ENCODE peak calls at places on chromosome 19, in ten cellular contexts. A is mucosa of descending colon, F is uterus, C is breast epithelium, S is PC-9, M is cardiac muscle cell, D is transverse colon, Q is upper lobe of left lung, L is tibial artery, T is spleen. O is an unnamed sample. For H3K36me3 and H3K4me1, the result is how much of the 10 kb centered on the place peaks cover.

GRCh38 chr19:4577020-4577782 is 17.7 kb upstream of the SEMA6B start:
- DNase-seq in A (no peak), F (no peak), C (no peak), S (no peak), M (no peak), D (no peak), Q (no peak), L (no peak), T (no peak), O (no peak)

GRCh38 chr19:11475861-11476260 is 5.0 kb downstream of the ELAVL3 start:
- DNase-seq in A (no peak), F (no peak), C (no peak), S (no peak), M (no peak), D (no peak), Q (no peak), L (no peak), T (no peak), O (no peak)

GRCh38 chr19:18418725-18419194 is 438 bp upstream of the SSBP4 start:
- DNase-seq in A (peak), F (no peak), C (no peak), S (no peak), M (no peak), D (peak), Q (peak), L (peak), T (peak), O (peak)

GRCh38 chr19:2425622-2426581 is 1.5 kb downstream of the TIMM13 start:
- DNase-seq in A (no peak), F (no peak), C (no peak), S (no peak), M (no peak), D (no peak), Q (no peak), L (no peak), T (peak), O (no peak)

GRCh38 chr19:54461201-54462071 is 2.1 kb downstream of the LENG9 start:
- DNase-seq in A (peak), F (no peak), C (no peak), S (no peak), M (no peak), D (no peak), Q (peak), L (no peak), T (peak), O (no peak)

GRCh38 chr19:53057904-53058579 is 13.5 kb downstream of the ERVV-2 start:
- DNase-seq in A (no peak), F (no peak), C (no peak), S (peak), M (peak), D (no peak), Q (peak), L (no peak), T (no peak), O (no peak)

GRCh38 chr19:4474504-4475136 is 2.5 kb downstream of the HDGFL2 start:
- DNase-seq in A (no peak), F (no peak), C (no peak), S (no peak), M (peak), D (no peak), Q (no peak), L (no peak), T (no peak), O (no peak)

GRCh38 chr19:50537769-50538230 is 24.1 kb upstream of the ASPDH start:
- DNase-seq in A (peak), F (no peak), C (no peak), S (peak), M (peak), D (peak), Q (peak), L (peak), T (peak), O (peak)

GRCh38 chr19:52398091-52398461 is 427 bp downstream of the ZNF528 start:
- DNase-seq in A (no peak), F (no peak), C (no peak), S (no peak), M (peak), D (peak), Q (no peak), L (no peak), T (no peak), O (no peak)

GRCh38 chr19:37466798-37467607 is at the start of gene ZNF569:
- DNase-seq in A (peak), F (peak), C (peak), S (peak), M (peak), D (peak), Q (peak), L (peak), T (peak), O (peak)

GRCh38 chr19:47492571-47493377 is 8.8 kb upstream of the KPTN start:
- DNase-seq in A (peak), F (no peak), C (no peak), S (no peak), M (no peak), D (no peak), Q (no peak), L (no peak), T (no peak), O (no peak)

GRCh38 chr19:56263319-56263718 is 9.2 kb upstream of the EDDM13 start:
- DNase-seq in A (no peak), F (no peak), C (no peak), S (no peak), M (no peak), D (no peak), Q (no peak), L (no peak), T (no peak), O (no peak)

GRCh38 chr19:29321116-29321515 is 108.2 kb upstream of the UQCRFS1 start:
- DNase-seq in A (no peak), F (no peak), C (no peak), S (no peak), M (no peak), D (no peak), Q (no peak), L (no peak), T (no peak), O (no peak)

GRCh38 chr19:6510618-6511017 is 8.5 kb upstream of the TUBB4A start:
- DNase-seq in A (no peak), F (no peak), C (no peak), S (no peak), M (no peak), D (no peak), Q (no peak), L (no peak), T (no peak), O (no peak)

GRCh38 chr19:10187315-10187714 is 7.4 kb downstream of the DNMT1 start:
- DNase-seq in A (no peak), F (no peak), C (no peak), S (no peak), M (no peak), D (no peak), Q (no peak), L (no peak), T (no peak), O (no peak)
- H3K36me3 ChIP-seq in A (under half), F (under half), C (under half), S (under half), M (under half), D (under half), Q (under half), L (under half), T (half or more), O (under half)

GRCh38 chr19:1410789-1411188 is 3.4 kb downstream of the DAZAP1 start:
- DNase-seq in A (no peak), F (no peak), C (no peak), S (no peak), M (no peak), D (no peak), Q (peak), L (no peak), T (no peak), O (no peak)

GRCh38 chr19:1409204-1410005 is 2.0 kb downstream of the DAZAP1 start:
- DNase-seq in A (no peak), F (no peak), C (no peak), S (no peak), M (no peak), D (no peak), Q (peak), L (no peak), T (no peak), O (no peak)

GRCh38 chr19:1408300-1409203 is 1.2 kb downstream of the DAZAP1 start:
- DNase-seq in A (peak), F (peak), C (no peak), S (peak), M (peak), D (peak), Q (peak), L (peak), T (peak), O (peak)

GRCh38 chr19:1411255-1412191 is 4.1 kb downstream of the DAZAP1 start:
- DNase-seq in A (peak), F (no peak), C (no peak), S (no peak), M (no peak), D (peak), Q (peak), L (peak), T (no peak), O (peak)

GRCh38 chr19:1410136-1410786 is 2.9 kb downstream of the DAZAP1 start:
- DNase-seq in A (peak), F (no peak), C (no peak), S (no peak), M (no peak), D (no peak), Q (peak), L (no peak), T (no peak), O (no peak)
- H3K4me1 ChIP-seq in A (under half), F (under half), C (under half), S (under half), M (under half), D (half or more), Q (half or more), L (under half), T (half or more), O (half or more)

DNA sequence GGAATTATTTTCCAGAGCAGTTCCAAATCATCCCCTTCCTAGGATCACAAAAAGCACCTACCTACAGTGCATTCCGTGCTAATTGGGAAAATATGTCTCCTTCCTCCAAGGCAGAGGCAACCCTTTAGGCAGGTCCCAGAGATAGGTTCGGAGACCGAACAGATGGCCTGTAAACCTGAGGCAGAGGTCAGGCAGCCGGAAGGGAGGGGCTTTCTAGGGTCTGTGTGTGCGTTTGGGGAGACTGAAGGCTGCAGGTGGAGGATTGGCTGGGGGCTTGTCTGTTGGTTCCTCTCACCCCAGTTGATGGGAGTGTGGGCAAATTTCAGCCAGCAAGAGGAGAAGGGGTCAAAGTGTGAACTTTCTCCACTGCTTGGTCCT is 7.1 kb downstream of the KCNN4 start:
- DNase-seq in A (no peak), F (no peak), C (no peak), S (no peak), M (no peak), D (no peak), Q (no peak), L (no peak), T (no peak), O (no peak)
- H3K4me3 ChIP-seq in A (no peak), F (no peak), C (no peak), S (no peak), M (no peak), D (no peak), Q (no peak), L (no peak), T (no peak), O (no peak)

GRCh38 chr19:7983995-7984837 is 21.2 kb downstream of the ELAVL1 start:
- DNase-seq in A (peak), F (no peak), C (peak), S (no peak), M (no peak), D (no peak), Q (no peak), L (no peak), T (peak), O (no peak)

GRCh38 chr19:7982103-7982502 is 23.3 kb downstream of the ELAVL1 start:
- DNase-seq in A (no peak), F (no peak), C (no peak), S (no peak), M (no peak), D (no peak), Q (no peak), L (no peak), T (peak), O (no peak)

GRCh38 chr19:7982651-7983099 is 22.8 kb downstream of the ELAVL1 start:
- DNase-seq in A (peak), F (no peak), C (no peak), S (no peak), M (no peak), D (no peak), Q (no peak), L (no peak), T (peak), O (no peak)

GRCh38 chr19:7981661-7982060 is 23.8 kb downstream of the ELAVL1 start:
- DNase-seq in A (peak), F (no peak), C (no peak), S (no peak), M (no peak), D (no peak), Q (no peak), L (no peak), T (peak), O (no peak)

DNA sequence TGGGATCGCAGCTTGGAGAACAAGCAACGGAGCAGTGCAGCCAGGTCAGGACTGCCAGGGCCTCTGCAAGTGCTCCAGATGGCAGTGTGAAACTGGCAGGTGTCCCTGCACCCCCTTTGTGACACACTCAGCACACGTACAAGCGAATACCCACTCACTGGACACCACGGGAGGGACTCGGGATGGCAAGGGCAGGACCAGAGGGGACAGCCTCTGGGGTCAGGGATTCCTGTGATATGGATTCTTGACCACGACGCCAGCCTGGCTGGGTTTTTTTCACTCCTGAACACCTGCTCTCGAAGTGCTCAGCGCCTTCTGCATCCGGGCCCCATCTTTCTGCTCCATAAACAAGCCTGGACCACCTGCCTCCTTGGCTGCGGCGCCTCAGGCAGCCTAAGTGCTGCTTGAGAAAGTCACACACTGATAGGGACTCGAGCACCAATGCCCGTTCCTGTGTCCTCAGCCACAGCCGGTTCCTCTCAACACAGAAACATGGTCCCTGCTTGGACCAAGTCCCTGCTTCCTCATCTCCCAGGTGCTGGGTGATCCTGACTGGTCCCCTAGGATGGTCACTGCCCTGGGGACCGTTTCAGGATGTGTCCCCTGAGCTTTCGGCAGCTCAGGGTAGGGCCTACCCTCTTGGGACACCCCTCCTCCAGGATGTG is 22.0 kb downstream of the ELAVL1 start:
- DNase-seq in A (peak), F (no peak), C (no peak), S (no peak), M (no peak), D (no peak), Q (no peak), L (no peak), T (peak), O (no peak)
- H3K36me3 ChIP-seq in A (under half), F (under half), C (under half), S (under half), M (half or more), D (under half), Q (under half), L (half or more), T (half or more), O (half or more)

GRCh38 chr19:57947419-57948134 is at the start of gene ZNF256:
- DNase-seq in A (peak), F (peak), C (peak), S (peak), M (peak), D (peak), Q (peak), L (peak), T (peak), O (peak)
- H3K4me1 ChIP-seq in A (under half), F (under half), C (under half), S (under half), M (under half), D (under half), Q (under half), L (under half), T (under half), O (under half)

GRCh38 chr19:44603201-44603945 is 10.0 kb upstream of the IGSF23 start:
- DNase-seq in A (no peak), F (no peak), C (no peak), S (no peak), M (no peak), D (no peak), Q (no peak), L (no peak), T (no peak), O (no peak)
- H3K4me3 ChIP-seq in A (no peak), F (no peak), C (no peak), S (no peak), M (no peak), D (no peak), Q (no peak), L (no peak), T (no peak), O (no peak)

GRCh38 chr19:15120135-15121026 is 13.2 kb downstream of the SYDE1 start:
- DNase-seq in A (no peak), F (no peak), C (no peak), S (no peak), M (no peak), D (no peak), Q (no peak), L (no peak), T (no peak), O (no peak)

GRCh38 chr19:15115762-15116615 is 8.8 kb downstream of the SYDE1 start:
- DNase-seq in A (no peak), F (no peak), C (no peak), S (no peak), M (no peak), D (no peak), Q (no peak), L (no peak), T (no peak), O (no peak)

GRCh38 chr19:15116856-15117255 is 9.7 kb downstream of the SYDE1 start:
- DNase-seq in A (no peak), F (no peak), C (no peak), S (no peak), M (no peak), D (no peak), Q (no peak), L (no peak), T (no peak), O (no peak)

GRCh38 chr19:15118248-15118647 is 11.0 kb downstream of the SYDE1 start:
- DNase-seq in A (no peak), F (no peak), C (no peak), S (peak), M (no peak), D (no peak), Q (no peak), L (no peak), T (no peak), O (no peak)

DNA sequence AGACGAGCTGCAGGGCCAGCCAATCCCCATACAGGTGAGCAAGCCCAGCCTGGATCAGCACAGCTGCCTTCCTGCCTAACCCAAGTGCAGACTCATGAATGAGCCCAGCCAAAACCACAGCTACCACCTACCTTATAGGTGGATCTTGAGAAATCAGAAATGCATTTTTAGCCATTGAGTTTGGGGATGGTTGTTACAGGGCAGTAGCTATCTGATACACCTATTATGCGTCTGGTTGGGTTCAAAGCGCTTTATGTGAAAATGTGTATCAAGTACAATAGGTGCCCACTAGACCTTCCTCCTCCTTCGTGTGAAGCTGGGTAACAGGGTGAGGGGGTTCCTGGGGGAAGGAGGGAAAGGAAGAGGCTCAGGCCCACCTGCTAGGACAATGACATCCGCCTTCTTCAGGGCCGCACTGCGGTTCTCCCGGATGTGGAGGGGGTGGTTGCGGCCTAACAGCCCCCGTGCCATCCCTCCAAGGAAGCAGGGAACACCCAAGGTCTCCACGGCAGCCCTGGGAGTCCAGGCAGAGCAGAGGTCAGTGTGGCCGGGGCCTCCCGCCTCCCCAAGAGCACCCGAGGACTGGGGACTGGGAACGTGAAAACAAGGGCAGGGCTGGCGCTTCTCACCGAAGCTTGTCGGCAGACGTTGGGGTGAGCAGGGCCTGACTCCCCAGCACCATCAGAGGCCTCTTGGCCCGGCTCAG is 11.7 kb downstream of the SYDE1 start:
- DNase-seq in A (no peak), F (no peak), C (no peak), S (no peak), M (no peak), D (no peak), Q (no peak), L (no peak), T (no peak), O (no peak)
- H3K36me3 ChIP-seq in A (under half), F (under half), C (under half), S (under half), M (under half), D (half or more), Q (half or more), L (half or more), T (half or more), O (half or more)

GRCh38 chr19:14139944-14140343 is 3.6 kb upstream of the ASF1B start:
- DNase-seq in A (no peak), F (no peak), C (no peak), S (peak), M (no peak), D (no peak), Q (no peak), L (peak), T (no peak), O (no peak)

GRCh38 chr19:14145381-14145780 is 9.0 kb upstream of the ASF1B start:
- DNase-seq in A (no peak), F (no peak), C (no peak), S (no peak), M (no peak), D (no peak), Q (no peak), L (no peak), T (no peak), O (no peak)

GRCh38 chr19:14138576-14139265 is 2.3 kb upstream of the ASF1B start:
- DNase-seq in A (no peak), F (no peak), C (no peak), S (no peak), M (peak), D (no peak), Q (no peak), L (no peak), T (no peak), O (no peak)

GRCh38 chr19:14142262-14143190 is 6.1 kb upstream of the ASF1B start:
- DNase-seq in A (no peak), F (no peak), C (no peak), S (no peak), M (no peak), D (no peak), Q (no peak), L (no peak), T (no peak), O (no peak)

GRCh38 chr19:14141041-14141440 is 4.7 kb upstream of the ASF1B start:
- DNase-seq in A (no peak), F (no peak), C (no peak), S (no peak), M (no peak), D (no peak), Q (no peak), L (no peak), T (no peak), O (no peak)
- H3K4me1 ChIP-seq in A (under half), F (under half), C (under half), S (under half), M (under half), D (under half), Q (under half), L (under half), T (under half), O (under half)

GRCh38 chr19:32367063-32367462 is 21.7 kb downstream of the ZNF507 start:
- DNase-seq in A (no peak), F (no peak), C (no peak), S (no peak), M (no peak), D (no peak), Q (no peak), L (no peak), T (no peak), O (no peak)

GRCh38 chr19:32368781-32369180 is 23.4 kb downstream of the ZNF507 start:
- DNase-seq in A (no peak), F (no peak), C (no peak), S (no peak), M (no peak), D (no peak), Q (no peak), L (no peak), T (no peak), O (no peak)

GRCh38 chr19:32373614-32374295 is 28.3 kb downstream of the ZNF507 start:
- DNase-seq in A (no peak), F (no peak), C (peak), S (peak), M (peak), D (peak), Q (no peak), L (peak), T (no peak), O (no peak)

GRCh38 chr19:32367948-32368536 is 22.6 kb downstream of the ZNF507 start:
- DNase-seq in A (no peak), F (no peak), C (no peak), S (no peak), M (no peak), D (no peak), Q (no peak), L (no peak), T (no peak), O (no peak)

GRCh38 chr19:32372726-32373613 is 27.6 kb downstream of the ZNF507 start:
- DNase-seq in A (no peak), F (no peak), C (no peak), S (peak), M (no peak), D (no peak), Q (no peak), L (no peak), T (no peak), O (no peak)
- H3K4me3 ChIP-seq in A (no peak), F (no peak), C (no peak), S (peak), M (no peak), D (no peak), Q (no peak), L (no peak), T (no peak), O (no peak)